ENCODE peak calls at places on chromosomes 16 and 17, in eight cellular contexts. One of them, this sample, is unnamed.

GRCh38 chr17:77498056-77498785 is 357.5 kb downstream of the SEC14L1 start:
- DNase-seq in astrocyte of the spinal cord: no peak
- DNase-seq in tibial nerve: no peak
- DNase-seq in AG09309: no peak
- DNase-seq in PC-9: no peak
- DNase-seq in progenitor cell of endocrine pancreas: no peak
- DNase-seq in astrocyte of the cerebellum: no peak
- DNase-seq in GM10248: no peak
- DNase-seq in this sample: no peak

GRCh38 chr16:14037960-14038359 is 33.2 kb upstream of the MRTFB start:
- DNase-seq in astrocyte of the spinal cord: no peak
- DNase-seq in tibial nerve: no peak
- DNase-seq in AG09309: no peak
- DNase-seq in PC-9: no peak
- DNase-seq in progenitor cell of endocrine pancreas: no peak
- DNase-seq in astrocyte of the cerebellum: no peak
- DNase-seq in GM10248: no peak
- DNase-seq in this sample: no peak

GRCh38 chr17:33864758-33865229 is 390.3 kb upstream of the CCL2 start:
- DNase-seq in astrocyte of the spinal cord: no peak
- DNase-seq in tibial nerve: no peak
- DNase-seq in AG09309: no peak
- DNase-seq in PC-9: no peak
- DNase-seq in progenitor cell of endocrine pancreas: no peak
- DNase-seq in astrocyte of the cerebellum: no peak
- DNase-seq in GM10248: no peak
- DNase-seq in this sample: no peak

GRCh38 chr16:87412996-87413421 is 20.9 kb downstream of the MAP1LC3B start:
- DNase-seq in astrocyte of the spinal cord: no peak
- DNase-seq in tibial nerve: no peak
- DNase-seq in AG09309: no peak
- DNase-seq in PC-9: no peak
- DNase-seq in progenitor cell of endocrine pancreas: no peak
- DNase-seq in astrocyte of the cerebellum: no peak
- DNase-seq in GM10248: no peak
- DNase-seq in this sample: no peak

GRCh38 chr17:47335101-47335936 is 11.6 kb downstream of the EFCAB13 start:
- DNase-seq in astrocyte of the spinal cord: no peak
- DNase-seq in tibial nerve: no peak
- DNase-seq in AG09309: no peak
- DNase-seq in PC-9: no peak
- DNase-seq in progenitor cell of endocrine pancreas: no peak
- DNase-seq in astrocyte of the cerebellum: no peak
- DNase-seq in GM10248: no peak
- DNase-seq in this sample: no peak

GRCh38 chr17:48577946-48578615 is at the start of gene HOXB4:
- DNase-seq in astrocyte of the spinal cord: peak
- DNase-seq in tibial nerve: peak
- DNase-seq in AG09309: no peak
- DNase-seq in PC-9: no peak
- DNase-seq in progenitor cell of endocrine pancreas: no peak
- DNase-seq in astrocyte of the cerebellum: peak
- DNase-seq in GM10248: peak
- DNase-seq in this sample: peak

GRCh38 chr16:23362460-23363317 is 60.6 kb downstream of the SCNN1B start:
- DNase-seq in astrocyte of the spinal cord: no peak
- DNase-seq in tibial nerve: peak
- DNase-seq in AG09309: no peak
- DNase-seq in PC-9: peak
- DNase-seq in progenitor cell of endocrine pancreas: no peak
- DNase-seq in astrocyte of the cerebellum: no peak
- DNase-seq in GM10248: no peak
- DNase-seq in this sample: no peak

GRCh38 chr16:86521236-86522197 is 11.2 kb downstream of the FOXF1 start:
- DNase-seq in astrocyte of the spinal cord: no peak
- DNase-seq in tibial nerve: no peak
- DNase-seq in AG09309: no peak
- DNase-seq in PC-9: no peak
- DNase-seq in progenitor cell of endocrine pancreas: no peak
- DNase-seq in astrocyte of the cerebellum: no peak
- DNase-seq in GM10248: no peak
- DNase-seq in this sample: peak

GRCh38 chr16:56282455-56282854 is 91.2 kb downstream of the GNAO1 start:
- DNase-seq in astrocyte of the spinal cord: no peak
- DNase-seq in tibial nerve: no peak
- DNase-seq in AG09309: no peak
- DNase-seq in PC-9: no peak
- DNase-seq in progenitor cell of endocrine pancreas: no peak
- DNase-seq in astrocyte of the cerebellum: no peak
- DNase-seq in GM10248: no peak
- DNase-seq in this sample: no peak

GRCh38 chr16:27214084-27214961 is 11.0 kb downstream of the KDM8 start:
- DNase-seq in astrocyte of the spinal cord: no peak
- DNase-seq in tibial nerve: no peak
- DNase-seq in AG09309: no peak
- DNase-seq in PC-9: no peak
- DNase-seq in progenitor cell of endocrine pancreas: no peak
- DNase-seq in astrocyte of the cerebellum: no peak
- DNase-seq in GM10248: no peak
- DNase-seq in this sample: no peak

GRCh38 chr17:62737513-62737912 is 70.6 kb downstream of the MARCHF10 start:
- DNase-seq in astrocyte of the spinal cord: no peak
- DNase-seq in tibial nerve: no peak
- DNase-seq in AG09309: no peak
- DNase-seq in PC-9: no peak
- DNase-seq in progenitor cell of endocrine pancreas: no peak
- DNase-seq in astrocyte of the cerebellum: no peak
- DNase-seq in GM10248: no peak
- DNase-seq in this sample: no peak

GRCh38 chr17:67359960-67360817 is 6.2 kb downstream of the PSMD12 start:
- DNase-seq in astrocyte of the spinal cord: peak
- DNase-seq in tibial nerve: no peak
- DNase-seq in AG09309: no peak
- DNase-seq in PC-9: no peak
- DNase-seq in progenitor cell of endocrine pancreas: no peak
- DNase-seq in astrocyte of the cerebellum: no peak
- DNase-seq in GM10248: no peak
- DNase-seq in this sample: no peak

GRCh38 chr16:20937736-20938135 is 37.2 kb downstream of the LYRM1 start:
- DNase-seq in astrocyte of the spinal cord: no peak
- DNase-seq in tibial nerve: no peak
- DNase-seq in AG09309: no peak
- DNase-seq in PC-9: peak
- DNase-seq in progenitor cell of endocrine pancreas: no peak
- DNase-seq in astrocyte of the cerebellum: no peak
- DNase-seq in GM10248: no peak
- DNase-seq in this sample: no peak

GRCh38 chr16:73015612-73016487 is 32.1 kb downstream of the ZFHX3 start:
- DNase-seq in astrocyte of the spinal cord: no peak
- DNase-seq in tibial nerve: no peak
- DNase-seq in AG09309: no peak
- DNase-seq in PC-9: peak
- DNase-seq in progenitor cell of endocrine pancreas: no peak
- DNase-seq in astrocyte of the cerebellum: no peak
- DNase-seq in GM10248: peak
- DNase-seq in this sample: no peak

GRCh38 chr17:19331134-19331533 is 31.4 kb downstream of the B9D1 start:
- DNase-seq in astrocyte of the spinal cord: peak
- DNase-seq in tibial nerve: no peak
- DNase-seq in AG09309: peak
- DNase-seq in PC-9: peak
- DNase-seq in progenitor cell of endocrine pancreas: no peak
- DNase-seq in astrocyte of the cerebellum: peak
- DNase-seq in GM10248: no peak
- DNase-seq in this sample: no peak

GRCh38 chr16:73024571-73025105 is 23.3 kb downstream of the ZFHX3 start:
- DNase-seq in astrocyte of the spinal cord: no peak
- DNase-seq in tibial nerve: no peak
- DNase-seq in AG09309: no peak
- DNase-seq in PC-9: no peak
- DNase-seq in progenitor cell of endocrine pancreas: no peak
- DNase-seq in astrocyte of the cerebellum: no peak
- DNase-seq in GM10248: no peak
- DNase-seq in this sample: no peak

GRCh38 chr17:39573447-39574298 is 34.0 kb downstream of the NEUROD2 start:
- DNase-seq in astrocyte of the spinal cord: peak
- DNase-seq in tibial nerve: peak
- DNase-seq in AG09309: no peak
- DNase-seq in PC-9: peak
- DNase-seq in progenitor cell of endocrine pancreas: peak
- DNase-seq in astrocyte of the cerebellum: no peak
- DNase-seq in GM10248: peak
- DNase-seq in this sample: peak

GRCh38 chr17:82384730-82385429 is 13.3 kb downstream of the UTS2R start:
- DNase-seq in astrocyte of the spinal cord: no peak
- DNase-seq in tibial nerve: peak
- DNase-seq in AG09309: no peak
- DNase-seq in PC-9: peak
- DNase-seq in progenitor cell of endocrine pancreas: no peak
- DNase-seq in astrocyte of the cerebellum: no peak
- DNase-seq in GM10248: no peak
- DNase-seq in this sample: peak

DNA sequence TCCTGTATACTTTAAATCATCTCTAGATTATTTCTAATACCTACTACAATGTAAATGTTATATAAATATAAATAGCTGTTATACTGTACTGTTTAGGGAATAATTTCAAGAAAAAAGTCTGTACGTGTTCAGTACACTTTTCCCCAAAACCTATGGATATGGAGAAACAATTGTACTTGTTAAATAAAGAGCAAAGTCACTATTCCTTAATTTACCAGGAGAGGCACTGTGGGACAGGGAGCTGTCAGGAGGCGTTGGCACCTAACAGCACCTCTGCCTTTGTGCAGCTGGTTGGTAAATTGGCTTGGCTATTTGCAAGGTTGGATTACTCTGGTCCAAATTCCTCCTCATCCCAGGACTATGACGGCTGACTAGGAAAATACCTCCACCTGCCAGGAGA is 28.0 kb downstream of the CRHR1 start:
- DNase-seq in astrocyte of the spinal cord: peak
- DNase-seq in tibial nerve: no peak
- DNase-seq in AG09309: no peak
- DNase-seq in PC-9: no peak
- DNase-seq in progenitor cell of endocrine pancreas: no peak
- DNase-seq in astrocyte of the cerebellum: no peak
- DNase-seq in GM10248: no peak
- DNase-seq in this sample: no peak
- TF ChIP-seq CTCF in astrocyte of the spinal cord: no peak
- TF ChIP-seq CTCF in tibial nerve: no peak
- TF ChIP-seq CTCF in AG09309: peak
- TF ChIP-seq CTCF in PC-9: no peak
- TF ChIP-seq CTCF in progenitor cell of endocrine pancreas: no peak
- TF ChIP-seq CTCF in astrocyte of the cerebellum: no peak
- TF ChIP-seq CTCF in GM10248: no peak
- TF ChIP-seq CTCF in this sample: no peak

GRCh38 chr16:19213885-19214284 is 45.8 kb downstream of the SYT17 start:
- DNase-seq in astrocyte of the spinal cord: no peak
- DNase-seq in tibial nerve: no peak
- DNase-seq in AG09309: no peak
- DNase-seq in PC-9: no peak
- DNase-seq in progenitor cell of endocrine pancreas: no peak
- DNase-seq in astrocyte of the cerebellum: no peak
- DNase-seq in GM10248: no peak
- DNase-seq in this sample: no peak
- TF ChIP-seq CTCF in astrocyte of the spinal cord: no peak
- TF ChIP-seq CTCF in tibial nerve: no peak
- TF ChIP-seq CTCF in AG09309: no peak
- TF ChIP-seq CTCF in PC-9: peak
- TF ChIP-seq CTCF in progenitor cell of endocrine pancreas: no peak
- TF ChIP-seq CTCF in astrocyte of the cerebellum: no peak
- TF ChIP-seq CTCF in GM10248: no peak
- TF ChIP-seq CTCF in this sample: no peak

DNA sequence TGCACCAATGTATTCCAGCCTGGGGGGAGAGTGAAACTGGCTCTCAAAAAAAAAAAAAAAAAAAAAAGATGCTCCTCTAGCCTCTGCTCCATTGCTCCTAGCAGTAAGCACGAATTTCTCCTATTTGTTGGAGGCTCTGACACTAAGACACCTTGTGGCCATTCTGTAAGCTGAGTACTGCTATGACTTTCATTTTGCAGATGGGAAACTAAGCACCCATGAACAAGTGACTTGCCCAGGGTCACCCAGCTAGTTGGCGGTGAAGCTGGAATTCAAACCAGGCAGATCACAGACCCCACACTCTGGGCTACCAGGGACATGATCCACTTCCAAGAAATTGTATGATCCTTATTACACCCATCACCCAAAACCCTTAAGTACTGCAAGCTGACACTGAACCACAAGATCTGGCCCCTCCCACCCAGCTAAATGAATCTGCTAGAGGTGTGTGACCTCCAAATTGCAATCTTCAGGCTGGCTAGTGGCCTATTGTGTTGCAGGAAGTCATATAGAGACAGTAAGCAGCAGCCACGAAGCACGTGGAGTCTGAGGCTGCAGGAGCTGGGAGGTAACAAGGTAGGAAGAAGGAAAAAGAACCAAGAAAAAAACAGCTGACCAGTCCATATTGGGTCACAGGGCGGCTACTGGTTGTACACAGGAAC is 209.4 kb downstream of the XYLT1 start:
- DNase-seq in astrocyte of the spinal cord: no peak
- DNase-seq in tibial nerve: no peak
- DNase-seq in AG09309: no peak
- DNase-seq in PC-9: no peak
- DNase-seq in progenitor cell of endocrine pancreas: no peak
- DNase-seq in astrocyte of the cerebellum: no peak
- DNase-seq in GM10248: peak
- DNase-seq in this sample: no peak
- TF ChIP-seq CTCF in astrocyte of the spinal cord: no peak
- TF ChIP-seq CTCF in tibial nerve: no peak
- TF ChIP-seq CTCF in AG09309: no peak
- TF ChIP-seq CTCF in PC-9: no peak
- TF ChIP-seq CTCF in progenitor cell of endocrine pancreas: no peak
- TF ChIP-seq CTCF in astrocyte of the cerebellum: no peak
- TF ChIP-seq CTCF in GM10248: no peak
- TF ChIP-seq CTCF in this sample: no peak

GRCh38 chr16:67341250-67341649 is 14.6 kb downstream of the LRRC36 start:
- DNase-seq in astrocyte of the spinal cord: no peak
- DNase-seq in tibial nerve: no peak
- DNase-seq in AG09309: no peak
- DNase-seq in PC-9: no peak
- DNase-seq in progenitor cell of endocrine pancreas: no peak
- DNase-seq in astrocyte of the cerebellum: no peak
- DNase-seq in GM10248: no peak
- DNase-seq in this sample: no peak

GRCh38 chr16:67336111-67336510 is 9.5 kb downstream of the LRRC36 start:
- DNase-seq in astrocyte of the spinal cord: no peak
- DNase-seq in tibial nerve: no peak
- DNase-seq in AG09309: no peak
- DNase-seq in PC-9: no peak
- DNase-seq in progenitor cell of endocrine pancreas: no peak
- DNase-seq in astrocyte of the cerebellum: no peak
- DNase-seq in GM10248: no peak
- DNase-seq in this sample: no peak

GRCh38 chr16:67342616-67343015 is 16.0 kb downstream of the LRRC36 start:
- DNase-seq in astrocyte of the spinal cord: no peak
- DNase-seq in tibial nerve: no peak
- DNase-seq in AG09309: no peak
- DNase-seq in PC-9: no peak
- DNase-seq in progenitor cell of endocrine pancreas: no peak
- DNase-seq in astrocyte of the cerebellum: no peak
- DNase-seq in GM10248: no peak
- DNase-seq in this sample: no peak

GRCh38 chr16:67336646-67337045 is 10.0 kb downstream of the LRRC36 start:
- DNase-seq in astrocyte of the spinal cord: no peak
- DNase-seq in tibial nerve: no peak
- DNase-seq in AG09309: no peak
- DNase-seq in PC-9: no peak
- DNase-seq in progenitor cell of endocrine pancreas: no peak
- DNase-seq in astrocyte of the cerebellum: no peak
- DNase-seq in GM10248: no peak
- DNase-seq in this sample: no peak

GRCh38 chr16:67339453-67339852 is 12.8 kb downstream of the LRRC36 start:
- DNase-seq in astrocyte of the spinal cord: peak
- DNase-seq in tibial nerve: no peak
- DNase-seq in AG09309: no peak
- DNase-seq in PC-9: no peak
- DNase-seq in progenitor cell of endocrine pancreas: no peak
- DNase-seq in astrocyte of the cerebellum: peak
- DNase-seq in GM10248: no peak
- DNase-seq in this sample: no peak
- TF ChIP-seq CTCF in astrocyte of the spinal cord: peak
- TF ChIP-seq CTCF in tibial nerve: no peak
- TF ChIP-seq CTCF in AG09309: peak
- TF ChIP-seq CTCF in PC-9: no peak
- TF ChIP-seq CTCF in progenitor cell of endocrine pancreas: no peak
- TF ChIP-seq CTCF in astrocyte of the cerebellum: peak
- TF ChIP-seq CTCF in GM10248: peak
- TF ChIP-seq CTCF in this sample: no peak

This sample was measured in glutamatergic neuron.